ENCODE peak calls at places on chromosomes 5 and 9, in six cellular contexts. E is CD8-positive, alpha-beta T cell; M is foreskin fibroblast; W is dorsolateral prefrontal cortex; Z is fibroblast of lung; X is CD4-positive, alpha-beta memory T cell. A is an unnamed sample.

GRCh38 chr9:136923881-136924280 is 20.7 kb downstream of the FBXW5 start:
- DNase-seq in W (no peak), E (no peak), X (no peak), M (no peak), Z (no peak), A (no peak)

GRCh38 chr5:39757121-39757520 is 332.3 kb upstream of the DAB2 start:
- DNase-seq in Z (peak), M (no peak), E (no peak), X (no peak), W (no peak), A (peak)

GRCh38 chr9:37675661-37676060 is 24.9 kb downstream of the FRMPD1 start:
- DNase-seq in M (no peak), E (no peak), W (no peak), Z (no peak), X (no peak), A (no peak)

GRCh38 chr5:98614341-98614740 is 159.1 kb upstream of the RGMB start:
- DNase-seq in W (no peak), M (no peak), X (no peak), Z (no peak), E (no peak), A (no peak)

GRCh38 chr9:79611091-79611614 is 39.4 kb downstream of the TLE4 start:
- DNase-seq in X (no peak), W (no peak), M (peak), E (no peak), Z (peak), A (peak)

GRCh38 chr5:128408622-128409021 is 129.4 kb downstream of the FBN2 start:
- DNase-seq in Z (peak), E (no peak), M (peak), X (no peak), W (no peak), A (peak)

GRCh38 chr5:181173027-181173419 is 25.6 kb downstream of the OR2V2 start:
- DNase-seq in M (no peak), X (no peak), E (no peak), W (no peak), Z (no peak), A (peak)

GRCh38 chr5:77645158-77645994 is 6.9 kb upstream of the OTP start:
- DNase-seq in M (peak), X (peak), W (no peak), Z (no peak), E (no peak), A (no peak)

GRCh38 chr9:134139081-134139480 is 3.2 kb downstream of the WDR5 start:
- DNase-seq in W (no peak), M (peak), X (no peak), E (no peak), Z (peak), A (peak)

GRCh38 chr5:172567294-172567693 is 73.8 kb upstream of the NEURL1B start:
- DNase-seq in W (no peak), X (no peak), M (no peak), Z (no peak), E (no peak), A (no peak)

GRCh38 chr5:52996966-52997365 is 7.8 kb downstream of the ITGA2 start:
- DNase-seq in W (no peak), E (no peak), M (no peak), X (no peak), Z (no peak), A (no peak)

GRCh38 chr5:159678800-159679392 is 237.4 kb upstream of the ADRA1B start:
- DNase-seq in E (no peak), M (no peak), Z (no peak), W (no peak), X (no peak), A (no peak)

GRCh38 chr9:85258823-85259370 is 482.9 kb downstream of the AGTPBP1 start:
- DNase-seq in W (peak), Z (peak), M (peak), X (no peak), E (no peak), A (peak)

GRCh38 chr5:42840842-42841574 is 29.3 kb upstream of the SELENOP start:
- DNase-seq in W (no peak), Z (no peak), M (no peak), X (no peak), E (no peak), A (no peak)

GRCh38 chr9:107866912-107867311 is 377.3 kb upstream of the KLF4 start:
- DNase-seq in M (peak), W (no peak), E (no peak), X (no peak), Z (no peak), A (peak)

GRCh38 chr9:3043369-3043768 is 199.5 kb upstream of the PUM3 start:
- DNase-seq in E (no peak), W (no peak), M (peak), Z (peak), X (no peak), A (no peak)

GRCh38 chr5:16411741-16412455 is 53.7 kb downstream of the ZNF622 start:
- DNase-seq in Z (peak), X (no peak), E (no peak), W (no peak), M (peak), A (peak)

GRCh38 chr9:4298255-4299005 is 1.4 kb downstream of the GLIS3 start:
- DNase-seq in E (peak), W (no peak), M (peak), Z (peak), X (no peak), A (peak)

GRCh38 chr5:176466245-176466871 is 18.2 kb downstream of the FAF2 start:
- DNase-seq in W (no peak), Z (peak), E (no peak), M (peak), X (no peak), A (peak)

GRCh38 chr9:116632990-116633441 is 54.1 kb upstream of the TRIM32 start:
- DNase-seq in E (no peak), Z (peak), W (no peak), X (no peak), M (peak), A (peak)

GRCh38 chr9:129737479-129738269 is 15.2 kb downstream of the PTGES start:
- DNase-seq in W (peak), E (peak), M (peak), X (peak), Z (peak), A (peak)

GRCh38 chr5:37133939-37134338 is 115.2 kb downstream of the CPLANE1 start:
- DNase-seq in E (no peak), Z (peak), X (no peak), M (peak), W (no peak), A (peak)

GRCh38 chr5:106699198-106699597 is 971.5 kb downstream of the EFNA5 start:
- DNase-seq in X (no peak), M (no peak), W (no peak), Z (no peak), E (no peak), A (no peak)

GRCh38 chr9:98132806-98133631 is 14.0 kb upstream of the TRIM14 start:
- DNase-seq in M (no peak), E (no peak), X (no peak), W (no peak), Z (no peak), A (no peak)

GRCh38 chr5:173397531-173397930 is 69.3 kb upstream of the STC2 start:
- DNase-seq in Z (no peak), E (no peak), W (no peak), X (no peak), M (peak), A (no peak)

GRCh38 chr5:53480474-53481353 is at the start of gene FST:
- DNase-seq in W (no peak), Z (peak), X (peak), M (peak), E (no peak), A (peak)

GRCh38 chr9:27478322-27478721 is 45.8 kb upstream of the IFNK start:
- DNase-seq in E (no peak), M (no peak), W (no peak), X (no peak), Z (no peak), A (no peak)

GRCh38 chr5:117833666-117834065 is 1154.7 kb downstream of the DTWD2 start:
- DNase-seq in E (no peak), M (no peak), X (no peak), Z (no peak), W (no peak), A (no peak)

GRCh38 chr5:132396589-132397001 is 27.1 kb downstream of the SLC22A5 start:
- DNase-seq in E (no peak), W (no peak), X (no peak), M (no peak), Z (no peak), A (no peak)

GRCh38 chr9:96875460-96876142 is 21.3 kb upstream of the ZNF782 start:
- DNase-seq in Z (peak), E (peak), W (peak), M (peak), X (peak), A (peak)

GRCh38 chr9:105258225-105258737 is 13.8 kb downstream of the SLC44A1 start:
- DNase-seq in E (no peak), W (no peak), Z (no peak), X (no peak), M (no peak), A (no peak)

GRCh38 chr9:35645736-35646582 is 4.8 kb downstream of the SIT1 start:
- DNase-seq in X (peak), W (no peak), M (no peak), E (no peak), Z (no peak), A (no peak)

GRCh38 chr9:86979686-86980085 is 32.4 kb upstream of the GAS1 start:
- DNase-seq in X (no peak), Z (no peak), M (no peak), E (no peak), W (no peak), A (no peak)

GRCh38 chr9:86985132-86985531 is 37.8 kb upstream of the GAS1 start:
- DNase-seq in X (no peak), W (no peak), Z (no peak), E (no peak), M (no peak), A (no peak)

GRCh38 chr9:86980802-86981201 is 33.5 kb upstream of the GAS1 start:
- DNase-seq in M (no peak), X (no peak), Z (no peak), W (no peak), E (no peak), A (no peak)

GRCh38 chr9:86987900-86988299 is 40.6 kb upstream of the GAS1 start:
- DNase-seq in Z (no peak), E (no peak), X (no peak), M (no peak), W (no peak), A (no peak)

GRCh38 chr9:86983260-86984255 is 36.3 kb upstream of the GAS1 start:
- DNase-seq in M (peak), Z (peak), W (no peak), E (no peak), X (no peak), A (peak)
- H3K4me3 ChIP-seq in M (no peak), Z (no peak), W (no peak), E (no peak), X (no peak), A (no peak)

DNA sequence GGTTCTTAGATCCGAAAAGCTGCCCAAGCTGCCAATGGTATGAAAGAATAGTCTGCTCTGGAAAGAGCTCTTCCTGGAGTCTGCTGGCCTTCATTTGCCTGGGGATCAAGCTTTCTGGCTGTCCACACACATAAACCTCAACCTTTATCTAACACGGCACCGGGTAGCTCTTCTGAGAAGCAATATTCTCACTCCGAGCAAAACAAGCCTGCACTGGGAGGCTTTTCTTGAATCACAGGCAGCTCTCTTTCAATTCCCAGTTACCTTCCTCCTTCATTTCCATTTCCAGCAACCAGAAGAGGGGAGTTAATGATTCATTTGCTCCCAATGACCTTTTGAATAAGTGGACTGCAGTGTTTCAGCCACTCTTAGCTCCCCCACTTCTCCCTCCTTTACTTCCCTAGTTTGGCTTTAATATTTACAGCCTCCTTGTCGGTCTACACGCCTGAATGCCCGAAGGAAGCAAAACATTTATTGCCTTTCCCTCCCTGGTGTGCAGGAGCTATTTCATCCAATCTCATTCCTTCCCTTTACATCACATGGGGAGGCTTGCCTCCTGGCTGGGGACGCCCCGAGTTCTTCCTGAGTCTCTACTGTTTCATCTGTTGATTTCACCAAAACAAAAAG is 187.1 kb downstream of the ARHGEF28 start:
- DNase-seq in W (no peak), Z (peak), E (no peak), M (no peak), X (no peak), A (no peak)
- H3K4me3 ChIP-seq in W (no peak), Z (no peak), E (no peak), M (no peak), X (no peak), A (no peak)

GRCh38 chr9:6739218-6739617 is 18.6 kb upstream of the KDM4C start:
- DNase-seq in X (no peak), E (no peak), W (no peak), M (peak), Z (peak), A (peak)
- H3K4me3 ChIP-seq in X (no peak), E (no peak), W (no peak), M (no peak), Z (no peak), A (no peak)

GRCh38 chr5:151680944-151681427 is 5.7 kb downstream of the SPARC start:
- DNase-seq in M (peak), E (no peak), Z (peak), X (no peak), W (no peak), A (peak)
- H3K4me3 ChIP-seq in M (peak), E (no peak), Z (peak), X (no peak), W (no peak), A (no peak)

A was measured in fibroblast of mammary gland.